ENCODE peak calls at places on chromosomes 7 and 10, in seven cellular contexts. S is left ventricle myocardium inferior, X is PC-3, A is prostate gland, Y is stomach, D is adrenal gland, F is thoracic aorta. K is an unnamed sample.

GRCh38 chr7:30510124-30511074 is 5.8 kb upstream of the GGCT start:
- DNase-seq in S (no peak), X (peak; percentile 61), A (no peak), Y (peak; percentile 34), D (peak; percentile 63), F (no peak), K (no peak)

GRCh38 chr10:122646511-122647382 is 52.9 kb downstream of the C10orf120 start:
- DNase-seq in S (no peak), X (no peak), A (no peak), Y (no peak), D (no peak), F (no peak), K (no peak)

GRCh38 chr10:49023752-49024151 is 84.1 kb upstream of the LRRC18 start:
- DNase-seq in S (no peak), X (no peak), A (no peak), Y (no peak), D (no peak), F (no peak), K (no peak)

GRCh38 chr10:4291995-4292394 is 507.0 kb upstream of the KLF6 start:
- DNase-seq in S (no peak), X (no peak), A (no peak), Y (no peak), D (no peak), F (no peak), K (no peak)

GRCh38 chr10:75959209-75959608 is 527.8 kb downstream of the LRMDA start:
- DNase-seq in S (no peak), X (peak; percentile 99), A (no peak), Y (no peak), D (peak; percentile 23), F (no peak), K (no peak)

GRCh38 chr10:102401735-102402511 is 6.4 kb downstream of the NFKB2 start:
- DNase-seq in S (no peak), X (peak; percentile 80), A (no peak), Y (no peak), D (no peak), F (no peak), K (no peak)

GRCh38 chr7:93043393-93043985 is 74.3 kb downstream of the SAMD9 start:
- DNase-seq in S (peak; percentile 18), X (no peak), A (no peak), Y (no peak), D (no peak), F (no peak), K (no peak)

GRCh38 chr10:131810036-131810804 is 90.6 kb upstream of the PPP2R2D start:
- DNase-seq in S (no peak), X (no peak), A (no peak), Y (peak; percentile 13), D (no peak), F (no peak), K (no peak)

GRCh38 chr7:2566890-2567662 is 8.3 kb downstream of the IQCE start:
- DNase-seq in S (peak; percentile 43), X (no peak), A (no peak), Y (no peak), D (no peak), F (no peak), K (no peak)

GRCh38 chr10:97230146-97230545 is 44.4 kb upstream of the SLIT1 start:
- DNase-seq in S (no peak), X (peak; percentile 48), A (no peak), Y (no peak), D (no peak), F (no peak), K (no peak)

GRCh38 chr7:114758661-114759227 is 163.2 kb upstream of the MDFIC start:
- DNase-seq in S (no peak), X (no peak), A (no peak), Y (no peak), D (no peak), F (no peak), K (no peak)

GRCh38 chr10:93821051-93821772 is 63.5 kb downstream of the LGI1 start:
- DNase-seq in S (no peak), X (peak; percentile 63), A (no peak), Y (no peak), D (no peak), F (no peak), K (no peak)

GRCh38 chr7:111872411-111872810 is 310.1 kb upstream of the IMMP2L start:
- DNase-seq in S (no peak), X (no peak), A (no peak), Y (no peak), D (no peak), F (no peak), K (no peak)

GRCh38 chr10:62373995-62374861 is at the start of gene ZNF365:
- DNase-seq in S (peak; percentile 16), X (peak; percentile 89), A (no peak), Y (no peak), D (no peak), F (no peak), K (no peak)

GRCh38 chr7:27418544-27418943 is 175.9 kb downstream of the EVX1 start:
- DNase-seq in S (no peak), X (peak; percentile 7), A (no peak), Y (no peak), D (no peak), F (no peak), K (no peak)

GRCh38 chr10:49010295-49010694 is 70.7 kb upstream of the LRRC18 start:
- DNase-seq in S (no peak), X (no peak), A (no peak), Y (no peak), D (no peak), F (no peak), K (no peak)

GRCh38 chr10:14875941-14876340 is 2.7 kb upstream of the SUV39H2 start:
- DNase-seq in S (no peak), X (no peak), A (no peak), Y (no peak), D (no peak), F (no peak), K (no peak)

GRCh38 chr7:105567024-105567423 is 14.3 kb downstream of the EFCAB10 start:
- DNase-seq in S (no peak), X (no peak), A (no peak), Y (no peak), D (no peak), F (no peak), K (no peak)

GRCh38 chr10:79223001-79223345 is 124.3 kb upstream of the PPIF start:
- DNase-seq in S (no peak), X (no peak), A (no peak), Y (no peak), D (no peak), F (no peak), K (no peak)

GRCh38 chr7:55343860-55344606 is 21.1 kb upstream of the LANCL2 start:
- DNase-seq in S (no peak), X (no peak), A (no peak), Y (no peak), D (no peak), F (no peak), K (no peak)
- TF ChIP-seq CTCF in S (no peak), X (no peak), A (no peak), Y (no peak), D (no peak), F (no peak), K (no peak)

GRCh38 chr7:157542669-157543021 is 205.8 kb downstream of the DNAJB6 start:
- DNase-seq in S (no peak), X (no peak), A (no peak), Y (no peak), D (no peak), F (no peak), K (no peak)

GRCh38 chr7:157543791-157544190 is 207.0 kb downstream of the DNAJB6 start:
- DNase-seq in S (no peak), X (no peak), A (no peak), Y (no peak), D (no peak), F (no peak), K (no peak)

GRCh38 chr7:157544226-157544625 is 207.4 kb downstream of the DNAJB6 start:
- DNase-seq in S (no peak), X (no peak), A (no peak), Y (no peak), D (no peak), F (no peak), K (no peak)

GRCh38 chr7:157541796-157542668 is 205.2 kb downstream of the DNAJB6 start:
- DNase-seq in S (no peak), X (no peak), A (no peak), Y (no peak), D (no peak), F (no peak), K (no peak)

DNA sequence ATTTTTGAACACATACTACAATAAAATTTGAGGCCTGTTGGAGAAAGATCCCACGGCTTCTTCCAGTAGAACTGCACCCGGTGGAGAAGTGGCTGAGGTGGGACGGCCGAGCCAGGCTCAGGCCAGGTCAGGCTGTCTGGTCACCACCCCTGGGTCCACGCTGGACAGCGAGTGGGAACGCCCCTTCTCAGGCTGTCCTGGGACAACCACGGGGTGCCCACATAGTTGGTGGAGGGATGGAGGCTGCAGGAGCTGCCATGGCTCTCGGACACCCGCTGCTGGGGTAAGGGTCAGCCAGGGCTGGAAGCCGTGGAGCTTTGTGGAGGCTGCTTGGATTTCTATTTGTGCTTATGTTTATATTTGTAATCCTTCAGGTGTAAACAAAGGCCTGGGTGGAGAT is 206.5 kb downstream of the DNAJB6 start:
- DNase-seq in S (no peak), X (no peak), A (no peak), Y (no peak), D (no peak), F (no peak), K (no peak)
- H3K9me3 ChIP-seq in S (no peaks in the 10 kb centered on the region), X (no peaks in the 10 kb centered on the region), A (no peaks in the 10 kb centered on the region), Y (no peaks in the 10 kb centered on the region), D (no peaks in the 10 kb centered on the region), F (no peaks in the 10 kb centered on the region), K (peaks cover 11% of the 10 kb centered on the region)

DNA sequence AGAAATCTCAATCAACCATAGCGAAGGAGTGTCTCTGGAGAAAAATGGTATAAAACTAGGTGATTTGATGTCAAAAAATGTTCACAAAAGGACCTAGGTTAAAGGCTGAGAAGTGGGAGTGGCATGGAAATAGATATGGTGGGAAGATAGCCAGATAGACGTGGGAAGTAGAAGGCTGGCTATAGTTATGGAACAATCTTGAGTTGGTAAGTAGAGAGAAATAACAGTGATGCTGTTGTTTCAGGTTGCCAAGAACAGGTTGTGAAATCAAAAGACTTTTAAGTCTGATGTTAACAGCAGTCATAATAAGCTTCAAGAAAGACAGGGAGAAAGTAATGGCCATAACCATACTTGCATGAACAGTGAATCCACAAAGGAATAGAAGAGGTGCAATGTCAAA is 106.1 kb upstream of the RSU1 start:
- DNase-seq in S (no peak), X (no peak), A (no peak), Y (no peak), D (no peak), F (no peak), K (no peak)
- TF ChIP-seq CTCF in S (no peak), X (no peak), A (no peak), Y (no peak), D (no peak), F (no peak), K (no peak)

DNA sequence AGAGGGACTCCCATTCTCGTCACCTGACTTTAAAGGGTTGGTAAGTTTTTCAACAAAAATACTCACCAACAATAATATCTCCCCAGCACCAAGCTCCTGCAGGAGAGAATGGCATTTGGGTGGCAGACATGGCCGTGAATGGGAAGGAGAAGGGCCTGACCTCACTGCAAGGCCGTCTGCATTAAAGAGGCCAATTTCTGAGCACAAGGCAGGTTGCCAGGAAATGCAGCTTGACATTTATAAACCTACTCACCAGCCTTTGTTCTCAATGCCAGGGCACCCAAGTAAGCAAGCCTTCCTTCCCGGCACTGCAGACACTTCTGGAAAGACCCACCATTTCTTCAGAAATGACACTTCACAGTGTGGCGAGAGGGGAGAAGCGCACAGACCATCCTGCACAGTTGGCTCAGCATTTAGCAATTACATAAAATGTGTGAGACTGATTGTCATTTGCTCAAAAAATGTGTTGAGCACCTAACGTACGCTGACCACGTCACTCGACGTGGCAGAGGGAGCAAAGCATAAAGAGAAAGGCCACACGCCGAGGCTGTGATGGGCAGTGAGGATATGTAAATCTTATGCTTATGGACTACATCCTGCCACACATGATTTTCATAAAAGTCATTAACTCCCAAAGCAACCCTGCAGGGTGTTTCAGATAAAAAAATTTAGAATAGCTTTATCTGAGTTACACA is 544.0 kb downstream of the PTPRN2 start:
- DNase-seq in S (no peak), X (no peak), A (no peak), Y (peak; percentile 61), D (peak; percentile 78), F (no peak), K (peak; percentile 48)
- H3K9me3 ChIP-seq in S (peaks cover 22% of the 10 kb centered on the region), X (peaks cover 13% of the 10 kb centered on the region), A (no peaks in the 10 kb centered on the region), Y (peaks cover 19% of the 10 kb centered on the region), D (peaks cover 13% of the 10 kb centered on the region), F (peaks cover 10% of the 10 kb centered on the region), K (peaks cover 4% of the 10 kb centered on the region)

K was measured in lung.